ENCODE peak calls at places on chromosomes 7 and 10, in four cellular contexts. Q, M, G and A are unnamed samples.
A peak's percentile ranks its signal among the peaks of the same experiment; 100 is the strongest.

GRCh38 chr7:11082552-11083213 is 109.0 kb downstream of the PHF14 start:
- DNase-seq in G (no peak), M (no peak), Q (no peak), A (no peak)

GRCh38 chr7:72710983-72711382 is 117.0 kb downstream of the TYW1B start:
- DNase-seq in Q (no peak), G (no peak), M (no peak), A (no peak)

GRCh38 chr10:132192076-132192975 is 5.6 kb downstream of the DPYSL4 start:
- DNase-seq in Q (no peak), M (no peak), G (peak; percentile 54), A (no peak)

GRCh38 chr7:30681262-30682130 is 760 bp downstream of the CRHR2 start:
- DNase-seq in Q (no peak), M (no peak), G (no peak), A (no peak)

GRCh38 chr10:127149613-127150081 is 46.7 kb downstream of the INSYN2A start:
- DNase-seq in G (no peak), M (no peak), Q (no peak), A (no peak)

GRCh38 chr7:2353113-2353512 is 1.5 kb upstream of the EIF3B start:
- DNase-seq in Q (no peak), G (no peak), M (no peak), A (no peak)

GRCh38 chr10:102399217-102400021 is 3.9 kb downstream of the NFKB2 start:
- DNase-seq in G (peak; percentile 99), M (peak; percentile 47), Q (peak; percentile 85), A (no peak)

GRCh38 chr7:17689361-17689760 is 250.9 kb downstream of the SNX13 start:
- DNase-seq in G (no peak), Q (no peak), M (no peak), A (no peak)

GRCh38 chr7:46414946-46415345 is 493.9 kb upstream of the IGFBP3 start:
- DNase-seq in M (no peak), Q (no peak), G (no peak), A (no peak)

GRCh38 chr10:36271631-36272340 is 629.7 kb upstream of the FZD8 start:
- DNase-seq in G (no peak), Q (no peak), M (no peak), A (no peak)

GRCh38 chr7:64875258-64875657 is 27.8 kb upstream of the ZNF273 start:
- DNase-seq in G (no peak), Q (no peak), M (no peak), A (no peak)

GRCh38 chr7:156640949-156641485 is 443 bp downstream of the RNF32 start:
- DNase-seq in G (no peak), Q (peak; percentile 30), M (no peak), A (no peak)

GRCh38 chr10:10911035-10911434 is 106.6 kb upstream of the CELF2 start:
- DNase-seq in G (no peak), Q (no peak), M (no peak), A (no peak)

GRCh38 chr7:130821864-130822263 is 87.9 kb upstream of the KLF14 start:
- DNase-seq in M (no peak), G (no peak), Q (no peak), A (no peak)

GRCh38 chr7:4690953-4691856 is 9.1 kb downstream of the FOXK1 start:
- DNase-seq in Q (no peak), M (no peak), G (no peak), A (no peak)

GRCh38 chr7:4693749-4694148 is 11.7 kb downstream of the FOXK1 start:
- DNase-seq in Q (no peak), M (no peak), G (no peak), A (no peak)

GRCh38 chr7:4693152-4693551 is 11.1 kb downstream of the FOXK1 start:
- DNase-seq in G (no peak), Q (no peak), M (no peak), A (no peak)

GRCh38 chr7:4689668-4690067 is 7.6 kb downstream of the FOXK1 start:
- DNase-seq in M (no peak), G (no peak), Q (no peak), A (no peak)

GRCh38 chr7:4692055-4692454 is 10.0 kb downstream of the FOXK1 start:
- DNase-seq in Q (no peak), M (no peak), G (no peak), A (no peak)
- H3K4me3 ChIP-seq in Q (no peak overlapping the region), M (no peak overlapping the region), G (no peak overlapping the region), A (no peak overlapping the region)

GRCh38 chr10:73136627-73137026 is 26.4 kb downstream of the NUDT13 start:
- DNase-seq in Q (no peak), M (no peak), G (no peak), A (no peak)
- TF ChIP-seq CTCF in Q (no peak), M (no peak), G (no peak), A (no peak)

DNA sequence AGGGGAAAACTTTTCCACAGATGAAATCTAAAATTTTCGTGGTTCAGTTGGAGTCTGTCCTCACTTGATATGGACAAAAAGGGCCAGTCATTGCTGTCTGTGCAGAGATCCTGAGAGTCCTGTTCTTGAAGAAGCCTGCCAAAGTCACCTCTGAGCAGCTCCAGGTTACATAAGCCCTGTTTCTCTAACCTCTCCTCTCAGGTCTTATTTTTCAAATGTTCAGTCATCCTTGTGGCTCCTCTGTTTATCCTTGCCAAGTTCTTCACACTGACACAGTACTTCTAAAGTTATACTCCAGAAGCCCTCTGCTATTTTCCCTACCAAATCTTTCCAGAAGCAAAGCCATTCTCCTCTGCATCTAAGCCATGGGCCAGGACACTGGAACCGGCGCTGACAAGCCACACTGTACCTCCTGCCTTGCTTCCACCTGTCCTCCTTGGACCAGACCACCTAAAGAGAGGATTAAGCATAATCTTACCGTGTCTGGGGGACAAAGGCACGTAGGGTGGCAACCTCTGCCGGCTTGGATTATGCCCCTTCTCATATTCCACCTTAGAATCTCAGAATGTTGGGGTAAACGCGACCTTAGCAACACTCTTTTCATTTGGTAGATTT is 161.6 kb downstream of the JAZF1 start:
- DNase-seq in M (no peak), Q (no peak), G (no peak), A (no peak)
- H3K4me3 ChIP-seq in M (no peak overlapping the region), Q (no peak overlapping the region), G (no peak overlapping the region), A (no peak overlapping the region)

GRCh38 chr7:20776942-20777341 is 9.7 kb downstream of the SP8 start:
- DNase-seq in Q (no peak), M (no peak), G (no peak), A (no peak)

GRCh38 chr7:20778063-20778721 is 8.5 kb downstream of the SP8 start:
- DNase-seq in M (no peak), Q (peak; percentile 63), G (peak; percentile 76), A (no peak)

GRCh38 chr7:20776214-20776875 is 10.3 kb downstream of the SP8 start:
- DNase-seq in M (no peak), Q (no peak), G (no peak), A (no peak)

GRCh38 chr7:20779041-20779440 is 7.6 kb downstream of the SP8 start:
- DNase-seq in Q (no peak), G (no peak), M (no peak), A (no peak)

GRCh38 chr7:20777377-20778062 is 9.2 kb downstream of the SP8 start:
- DNase-seq in M (no peak), Q (peak; percentile 43), G (no peak), A (no peak)
- TF ChIP-seq CTCF in M (no peak), Q (no peak), G (no peak), A (no peak)

GRCh38 chr7:1059200-1060091 is 15.1 kb downstream of the GPR146 start:
- DNase-seq in G (peak; percentile 70), Q (no peak), M (no peak), A (no peak)

GRCh38 chr7:1058821-1059199 is 14.5 kb downstream of the GPR146 start:
- DNase-seq in Q (no peak), M (no peak), G (peak; percentile 49), A (no peak)

GRCh38 chr7:1062296-1063294 is 18.2 kb downstream of the GPR146 start:
- DNase-seq in G (no peak), M (no peak), Q (no peak), A (no peak)

GRCh38 chr7:1061180-1061579 is 16.8 kb downstream of the GPR146 start:
- DNase-seq in G (peak; percentile 71), Q (no peak), M (no peak), A (no peak)

GRCh38 chr7:1060315-1061080 is 16.2 kb downstream of the GPR146 start:
- DNase-seq in G (peak; percentile 75), Q (no peak), M (no peak), A (no peak)
- H3K4me3 ChIP-seq in G (peak overlapping the region; percentile 12), Q (no peak overlapping the region), M (no peak overlapping the region), A (no peak overlapping the region)

DNA sequence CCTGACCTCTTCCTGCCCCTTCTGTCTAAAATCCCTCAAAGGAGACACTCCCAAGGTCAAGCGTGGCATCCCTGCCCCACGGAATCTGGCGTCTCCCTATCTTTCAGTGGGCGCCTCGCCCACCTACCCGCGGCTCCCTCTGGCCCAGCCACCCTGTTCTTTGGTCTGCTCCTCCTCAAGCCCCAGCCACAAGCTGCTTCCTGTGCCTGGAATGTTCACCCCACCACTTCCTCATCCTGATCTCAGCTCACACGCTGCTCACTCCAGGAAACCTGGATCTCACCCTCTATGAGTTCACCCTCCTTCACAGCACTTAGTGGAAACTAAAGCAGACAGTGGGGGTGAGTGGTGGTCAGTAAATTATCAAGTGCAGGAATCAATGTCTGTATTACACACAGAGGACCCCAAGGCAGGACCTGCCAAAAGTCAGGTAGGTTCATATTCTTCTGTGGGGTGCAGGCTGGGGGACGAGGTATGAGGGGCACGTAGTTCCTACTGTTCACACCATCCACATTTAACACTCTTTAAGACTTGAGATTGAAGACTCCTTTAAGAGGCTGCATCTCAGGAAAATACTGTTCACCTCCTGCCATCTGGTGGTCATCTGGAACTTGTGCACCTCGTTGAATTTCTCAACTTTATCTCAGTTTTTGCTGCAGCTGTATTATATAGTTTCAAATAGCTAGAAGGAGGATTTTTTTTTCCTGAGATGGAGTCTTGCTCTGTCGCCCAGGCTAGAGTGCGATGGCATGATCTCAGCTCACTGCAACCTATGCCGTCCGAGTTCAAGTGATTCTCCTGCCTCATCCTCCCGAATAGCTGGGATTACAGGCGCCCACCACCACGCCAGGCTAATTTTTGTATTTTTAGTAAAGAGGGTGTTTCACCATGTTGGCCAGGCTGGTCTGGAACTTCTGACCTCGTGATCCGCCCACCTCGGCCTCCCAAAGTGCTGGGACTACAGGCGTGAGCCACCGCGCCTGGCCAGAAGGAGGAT is 166.6 kb downstream of the ARHGAP21 start:
- DNase-seq in M (no peak), Q (peak; percentile 40), G (no peak), A (peak; percentile 59)
- TF ChIP-seq CTCF in M (no peak), Q (peak; percentile 69), G (peak; percentile 35), A (peak; percentile 66)

GRCh38 chr10:50629495-50630122 is 5.9 kb upstream of the SGMS1 start:
- DNase-seq in Q (no peak), G (no peak), M (no peak), A (no peak)
- H3K4me3 ChIP-seq in Q (no peak overlapping the region), G (no peak overlapping the region), M (no peak overlapping the region), A (no peak overlapping the region)

GRCh38 chr7:77935652-77936348 is 137.2 kb downstream of the PHTF2 start:
- DNase-seq in M (no peak), G (no peak), Q (no peak), A (no peak)
- TF ChIP-seq CTCF in M (peak; percentile 21), G (no peak), Q (no peak), A (no peak)